ENCODE peak calls at places on chromosomes 4 and X, in six cellular contexts. N is tibial artery, E is IMR-90, A is left lung, S is fibroblast of lung, Z is ovary. Y is an unnamed sample.

GRCh38 chr4:142181021-142181420 is 544.6 kb downstream of the IL15 start:
- DNase-seq in S (no peak), E (no peak), A (no peak), Z (no peak), N (no peak), Y (no peak)

GRCh38 chrX:40468033-40468979 is 112.5 kb upstream of the ATP6AP2 start:
- DNase-seq in N (peak; percentile 29), Z (peak; percentile 30), E (peak; percentile 5), A (no peak), S (peak; percentile 59), Y (peak; percentile 66)

GRCh38 chrX:148535639-148536038 is 35.2 kb downstream of the AFF2 start:
- DNase-seq in S (peak; percentile 19), E (no peak), N (no peak), Z (no peak), A (no peak), Y (no peak)

GRCh38 chrX:71671938-71672337 is 4.6 kb downstream of the LOC101059915 start:
- DNase-seq in Z (no peak), A (peak; percentile 11), N (no peak), S (no peak), E (no peak), Y (no peak)

GRCh38 chrX:154750301-154751120 is at the start of gene GAB3:
- DNase-seq in Z (no peak), E (peak; percentile 31), N (no peak), S (no peak), A (peak; percentile 88), Y (peak; percentile 22)

GRCh38 chr4:38224850-38225249 is 264.7 kb downstream of the PTTG2 start:
- DNase-seq in A (no peak), N (no peak), E (no peak), Z (no peak), S (no peak), Y (no peak)

GRCh38 chrX:70219938-70220764 is 14.3 kb upstream of the AWAT1 start:
- DNase-seq in Z (no peak), A (no peak), N (peak; percentile 56), S (peak; percentile 23), E (peak; percentile 1), Y (no peak)

GRCh38 chr4:38650133-38650532 is 13.9 kb upstream of the KLF3 start:
- DNase-seq in A (no peak), N (no peak), S (no peak), Z (no peak), E (no peak), Y (no peak)

GRCh38 chr4:94766856-94767255 is 9.1 kb downstream of the BMPR1B start:
- DNase-seq in A (no peak), E (peak; percentile 60), Z (no peak), N (no peak), S (peak; percentile 80), Y (no peak)

GRCh38 chr4:140150636-140150885 is 3.4 kb downstream of the MAML3 start:
- DNase-seq in Z (peak; percentile 86), A (no peak), E (no peak), N (peak; percentile 88), S (no peak), Y (no peak)

GRCh38 chr4:18051281-18051680 is 29.7 kb upstream of the LCORL start:
- DNase-seq in N (no peak), Z (no peak), A (no peak), E (peak; percentile 20), S (no peak), Y (no peak)

GRCh38 chrX:150200820-150201287 is 162.3 kb upstream of the MAMLD1 start:
- DNase-seq in N (peak; percentile 86), E (peak; percentile 98), Z (peak; percentile 58), A (no peak), S (peak; percentile 98), Y (peak; percentile 92)

GRCh38 chr4:86653237-86653865 is 59.2 kb downstream of the PTPN13 start:
- DNase-seq in Z (no peak), N (no peak), A (no peak), E (no peak), S (no peak), Y (no peak)

GRCh38 chr4:159070742-159071141 is 32.1 kb upstream of the RAPGEF2 start:
- DNase-seq in S (peak; percentile 84), N (no peak), E (peak; percentile 74), Z (no peak), A (no peak), Y (no peak)

GRCh38 chr4:164989464-164989863 is 12.0 kb upstream of the TRIM61 start:
- DNase-seq in E (no peak), Z (no peak), N (no peak), A (no peak), S (no peak), Y (no peak)

GRCh38 chr4:153409924-153410501 is 56.1 kb upstream of the TMEM131L start:
- DNase-seq in N (no peak), A (no peak), S (peak; percentile 34), Z (no peak), E (peak; percentile 16), Y (no peak)

DNA sequence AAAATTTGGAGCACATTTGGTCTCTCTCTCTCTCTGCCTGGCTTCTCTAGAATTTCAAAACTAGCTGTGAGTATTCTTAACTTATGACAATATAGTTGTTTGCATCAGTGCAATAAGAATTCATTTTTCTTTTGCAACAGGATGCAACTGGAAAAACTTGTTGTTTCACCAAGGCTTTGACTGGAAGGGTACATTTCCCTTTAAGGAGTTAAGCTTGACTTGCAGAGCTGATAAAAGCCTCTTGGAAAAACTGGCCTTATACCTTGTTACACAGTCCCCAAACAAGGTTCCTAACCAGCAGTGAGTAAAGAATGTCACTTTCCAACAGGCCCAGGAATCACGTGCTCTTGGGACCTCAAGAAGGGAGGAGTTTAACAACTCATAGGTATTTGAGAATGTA is 25.9 kb upstream of the ZNF718 start:
- DNase-seq in E (no peak), N (no peak), Z (no peak), S (no peak), A (no peak), Y (no peak)
- H3K9me3 ChIP-seq in E (peaks cover 52% of the 10 kb centered on the region), N (peaks cover 40% of the 10 kb centered on the region), Z (no peaks in the 10 kb centered on the region), S (no peaks in the 10 kb centered on the region), A (no peaks in the 10 kb centered on the region), Y (peaks cover 61% of the 10 kb centered on the region)

GRCh38 chr4:157372154-157372553 is 151.6 kb downstream of the GRIA2 start:
- DNase-seq in E (no peak), Z (no peak), N (no peak), A (no peak), S (no peak), Y (no peak)
- H3K9me3 ChIP-seq in E (no peaks in the 10 kb centered on the region), Z (no peaks in the 10 kb centered on the region), N (no peaks in the 10 kb centered on the region), A (no peaks in the 10 kb centered on the region), S (no peaks in the 10 kb centered on the region), Y (no peaks in the 10 kb centered on the region)

GRCh38 chr4:88360256-88360655 is 18.4 kb upstream of the HERC6 start:
- DNase-seq in S (no peak), A (no peak), N (no peak), Z (no peak), E (no peak), Y (no peak)
- H3K9me3 ChIP-seq in S (no peaks in the 10 kb centered on the region), A (no peaks in the 10 kb centered on the region), N (no peaks in the 10 kb centered on the region), Z (no peaks in the 10 kb centered on the region), E (peaks cover 2% of the 10 kb centered on the region), Y (no peaks in the 10 kb centered on the region)

GRCh38 chrX:57232658-57233360 is 53.7 kb upstream of the FAAH2 start:
- DNase-seq in Z (no peak), S (no peak), A (no peak), E (no peak), N (no peak), Y (no peak)
- H3K9me3 ChIP-seq in Z (no peaks in the 10 kb centered on the region), S (no peaks in the 10 kb centered on the region), A (no peaks in the 10 kb centered on the region), E (no peaks in the 10 kb centered on the region), N (no peaks in the 10 kb centered on the region), Y (no peaks in the 10 kb centered on the region)